ENCODE peak calls at places on chromosomes 2 and 18, in nine cellular contexts. W is lower lobe of right lung; L is WERI-Rb-1; P is CD4-positive, alpha-beta T cell; G is A549; Q is stomach; K is tibial nerve; N is endodermal cell; Y is left ventricle myocardium inferior. F is an unnamed sample.

GRCh38 chr2:222506230-222506934 is 82.0 kb downstream of the SGPP2 start:
- DNase-seq in Q (no peak), Y (no peak), P (no peak), G (no peak), N (no peak), L (no peak), K (no peak), W (no peak), F (no peak)

GRCh38 chr2:218811382-218811781 is 20.2 kb downstream of the PRKAG3 start:
- DNase-seq in K (no peak), Y (no peak), P (no peak), W (peak), G (no peak), N (no peak), L (no peak), Q (no peak), F (peak)

GRCh38 chr2:69798466-69798908 is 31.0 kb upstream of the GMCL1 start:
- DNase-seq in G (no peak), P (no peak), Q (peak), L (no peak), W (no peak), K (peak), N (no peak), Y (peak), F (peak)

GRCh38 chr18:55998071-55998522 is 410.1 kb upstream of the TCF4 start:
- DNase-seq in P (no peak), G (no peak), W (no peak), K (no peak), N (peak), L (peak), Y (no peak), Q (no peak), F (no peak)

GRCh38 chr18:23226930-23227728 is 91.8 kb downstream of the CABLES1 start:
- DNase-seq in P (no peak), W (no peak), G (no peak), L (no peak), Y (peak), K (peak), N (no peak), Q (no peak), F (peak)

GRCh38 chr2:120869036-120869435 is 133.4 kb downstream of the GLI2 start:
- DNase-seq in L (no peak), N (no peak), G (no peak), K (no peak), Y (no peak), Q (no peak), W (peak), P (no peak), F (no peak)

GRCh38 chr2:158795110-158795924 is at the start of gene DAPL1:
- DNase-seq in G (no peak), P (no peak), N (peak), Q (peak), W (no peak), L (peak), Y (no peak), K (no peak), F (no peak)

GRCh38 chr2:240252872-240253511 is 112.5 kb upstream of the OTOS start:
- DNase-seq in G (no peak), L (no peak), K (no peak), N (no peak), W (peak), Q (no peak), Y (no peak), P (no peak), F (peak)

GRCh38 chr2:13884271-13884976 is 748.1 kb upstream of the LRATD1 start:
- DNase-seq in Y (no peak), K (no peak), L (no peak), W (no peak), N (no peak), G (no peak), Q (no peak), P (no peak), F (no peak)

GRCh38 chr2:73935641-73936040 is 9.0 kb downstream of the DGUOK start:
- DNase-seq in G (no peak), Y (no peak), K (no peak), W (no peak), N (no peak), P (no peak), Q (no peak), L (no peak), F (no peak)

GRCh38 chr2:172096661-172097547 is 5.8 kb downstream of the DLX2 start:
- DNase-seq in Q (no peak), N (peak), K (no peak), L (no peak), P (no peak), W (no peak), G (no peak), Y (no peak), F (no peak)

GRCh38 chr18:63850010-63850409 is 37.5 kb upstream of the SERPINB2 start:
- DNase-seq in K (no peak), N (peak), Y (no peak), W (no peak), Q (no peak), L (peak), P (no peak), G (peak), F (no peak)

GRCh38 chr18:79780547-79780946 is 17.2 kb upstream of the KCNG2 start:
- DNase-seq in L (no peak), G (no peak), Q (no peak), N (peak), W (no peak), K (no peak), Y (no peak), P (no peak), F (no peak)

GRCh38 chr18:28147674-28148171 is 29.2 kb downstream of the CDH2 start:
- DNase-seq in Q (no peak), N (no peak), G (no peak), L (no peak), W (no peak), P (no peak), Y (no peak), K (no peak), F (no peak)

GRCh38 chr2:71608034-71608433 is 154.7 kb downstream of the DYSF start:
- DNase-seq in W (no peak), Q (peak), L (peak), P (no peak), N (peak), G (no peak), K (no peak), Y (no peak), F (peak)

GRCh38 chr2:199659207-199659606 is 191.8 kb downstream of the FTCDNL1 start:
- DNase-seq in Q (no peak), P (no peak), L (peak), Y (peak), N (peak), G (no peak), W (peak), K (no peak), F (no peak)

GRCh38 chr2:174763793-174764179 is 486 bp downstream of the CHRNA1 start:
- DNase-seq in G (no peak), N (no peak), Y (no peak), Q (no peak), L (no peak), W (no peak), K (no peak), P (no peak), F (no peak)

GRCh38 chr2:237324446-237325236 is 89.3 kb downstream of the COL6A3 start:
- DNase-seq in Q (no peak), G (no peak), N (no peak), L (no peak), W (no peak), P (no peak), Y (no peak), K (no peak), F (no peak)

GRCh38 chr2:181915096-181915495 is 23.6 kb downstream of the ITPRID2 start:
- DNase-seq in G (no peak), Y (no peak), P (no peak), N (no peak), Q (no peak), W (no peak), L (no peak), K (no peak), F (no peak)

GRCh38 chr2:113324684-113325160 is 46.0 kb upstream of the PAX8 start:
- DNase-seq in W (peak), L (peak), Y (peak), Q (peak), N (peak), P (peak), G (peak), K (peak), F (no peak)

GRCh38 chr18:35345460-35345921 is 1.3 kb upstream of the ZNF24 start:
- DNase-seq in N (no peak), G (no peak), K (no peak), Q (peak), L (no peak), Y (no peak), W (no peak), P (no peak), F (no peak)

GRCh38 chr2:127174977-127175376 is 45.1 kb downstream of the CYP27C1 start:
- DNase-seq in Y (peak), Q (no peak), N (no peak), W (no peak), G (no peak), L (peak), P (no peak), K (no peak), F (no peak)

GRCh38 chr2:110858993-110859770 is 126.8 kb downstream of the ACOXL start:
- DNase-seq in Q (no peak), N (no peak), Y (no peak), P (no peak), G (no peak), K (no peak), W (no peak), L (no peak), F (no peak)

GRCh38 chr18:11960743-11961380 is 20.4 kb upstream of the IMPA2 start:
- DNase-seq in W (no peak), Q (no peak), G (no peak), N (no peak), K (no peak), Y (no peak), P (no peak), L (no peak), F (no peak)

GRCh38 chr2:234674781-234675201 is 177.9 kb upstream of the ARL4C start:
- DNase-seq in G (no peak), W (no peak), Y (no peak), K (no peak), L (no peak), Q (no peak), N (peak), P (no peak), F (no peak)

GRCh38 chr2:96951125-96951654 is 35.2 kb downstream of the FAM178B start:
- DNase-seq in K (peak), Y (peak), P (peak), N (peak), G (peak), Q (peak), L (peak), W (peak), F (peak)

GRCh38 chr2:98503481-98504096 is 58.9 kb downstream of the INPP4A start:
- DNase-seq in K (no peak), W (no peak), P (no peak), Q (no peak), L (no peak), G (no peak), Y (no peak), N (no peak), F (peak)

GRCh38 chr2:223933098-223933800 is 11.9 kb downstream of the WDFY1 start:
- DNase-seq in N (no peak), Q (no peak), G (no peak), L (no peak), Y (no peak), P (no peak), W (no peak), K (no peak), F (no peak)

GRCh38 chr18:58285731-58286130 is 241.7 kb downstream of the NEDD4L start:
- DNase-seq in Q (no peak), G (no peak), L (no peak), W (no peak), Y (no peak), N (no peak), K (no peak), P (no peak), F (no peak)

GRCh38 chr2:209773377-209773776 is 1.7 kb downstream of the UNC80 start:
- DNase-seq in N (peak), K (no peak), Y (no peak), W (no peak), Q (no peak), L (no peak), G (no peak), P (no peak), F (no peak)

GRCh38 chr2:164479460-164479859 is 141.8 kb downstream of the GRB14 start:
- DNase-seq in N (peak), Y (no peak), K (peak), P (no peak), Q (no peak), G (no peak), W (no peak), L (peak), F (no peak)

DNA sequence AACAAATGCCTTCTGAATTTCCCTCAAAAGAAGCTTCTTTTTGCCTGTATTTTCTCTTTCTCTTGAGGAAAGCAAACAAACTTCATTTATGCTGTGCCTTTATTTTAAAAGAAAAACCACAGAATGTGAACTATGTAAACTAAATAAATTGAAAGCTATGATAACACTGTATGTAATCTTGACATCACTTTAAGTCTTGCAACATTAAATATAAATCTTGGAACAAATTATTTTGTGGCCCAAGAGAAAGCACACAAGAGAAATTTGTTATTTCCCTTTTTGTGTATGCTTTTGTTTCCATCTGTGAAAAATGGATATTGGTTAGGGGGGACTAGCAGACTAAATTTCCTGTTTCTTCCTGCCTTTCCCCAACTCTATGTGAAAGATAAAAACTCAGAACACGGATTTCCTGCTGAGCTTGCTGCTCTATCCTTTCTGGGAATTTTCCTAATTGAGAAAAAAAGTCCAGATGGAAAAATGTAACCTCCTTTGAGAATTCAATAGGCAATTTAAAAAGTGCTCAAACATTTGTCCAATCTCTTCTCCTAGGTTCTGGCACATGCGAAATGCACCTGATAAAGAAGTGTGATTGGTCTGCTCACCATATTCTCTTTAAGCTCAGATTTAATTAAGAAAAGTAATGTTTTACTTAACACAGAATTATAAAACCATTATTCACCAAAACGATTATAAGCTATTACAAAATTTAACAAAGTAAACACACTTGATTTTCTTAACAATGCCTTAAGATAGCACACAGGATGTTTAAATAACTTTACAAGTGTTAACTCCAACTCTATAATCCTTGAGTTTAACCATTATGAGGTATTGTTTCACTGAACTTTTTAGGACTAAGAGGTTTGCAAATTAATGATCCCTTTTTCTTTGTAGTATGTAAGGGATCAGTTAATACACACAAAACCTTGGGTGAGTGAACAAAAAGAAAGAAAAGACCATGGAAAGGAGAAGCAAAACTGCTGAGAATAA is 21.1 kb upstream of the TFPI start:
- DNase-seq in Y (no peak), N (no peak), L (no peak), G (no peak), P (no peak), W (no peak), Q (no peak), K (no peak), F (no peak)
- H3K27ac ChIP-seq in Y (peak), N (no peak), L (no peak), G (peak), P (no peak), W (peak), Q (no peak), K (no peak), F (no peak)

GRCh38 chr2:109254174-109254904 is 125.3 kb downstream of the SH3RF3 start:
- DNase-seq in Q (no peak), P (no peak), K (no peak), G (no peak), L (no peak), W (no peak), N (no peak), Y (no peak), F (peak)
- H3K27ac ChIP-seq in Q (no peak), P (no peak), K (no peak), G (no peak), L (no peak), W (no peak), N (no peak), Y (peak), F (no peak)

GRCh38 chr2:10378189-10378588 is 69.9 kb downstream of the ODC1 start:
- DNase-seq in K (no peak), N (no peak), Q (no peak), L (no peak), W (no peak), Y (no peak), P (peak), G (no peak), F (no peak)
- H3K27ac ChIP-seq in K (no peak), N (no peak), Q (no peak), L (no peak), W (no peak), Y (no peak), P (no peak), G (no peak), F (no peak)

DNA sequence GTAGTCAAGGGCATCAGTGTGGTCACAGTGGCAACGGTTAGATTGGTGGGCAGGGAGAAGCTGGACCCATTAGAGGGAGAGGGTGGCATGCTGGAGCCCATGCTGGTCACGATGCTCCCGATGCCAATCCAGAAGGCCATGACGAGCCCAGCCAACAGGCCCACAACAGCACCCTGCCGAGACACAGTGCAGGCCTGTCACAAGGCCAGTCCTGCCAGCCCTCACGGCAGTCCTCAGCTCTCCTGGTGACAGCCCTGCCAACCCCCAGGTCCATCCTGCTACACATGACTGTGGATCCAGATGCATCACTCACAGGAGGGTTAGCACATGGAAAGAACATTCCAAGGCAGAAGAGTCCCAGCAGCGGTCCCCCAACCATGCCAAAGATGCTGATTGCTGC is 10.2 kb upstream of the ATRAID start:
- DNase-seq in L (no peak), W (no peak), N (no peak), Q (no peak), K (no peak), Y (no peak), P (no peak), G (no peak), F (no peak)
- H3K27ac ChIP-seq in L (no peak), W (no peak), N (no peak), Q (no peak), K (no peak), Y (no peak), P (no peak), G (no peak), F (no peak)

GRCh38 chr2:197705143-197705911 is at the start of gene MARS2:
- DNase-seq in K (peak), P (peak), L (peak), N (peak), G (peak), W (peak), Y (peak), Q (peak), F (peak)

GRCh38 chr2:197705912-197706838 is 1.0 kb downstream of the MARS2 start:
- DNase-seq in W (no peak), L (no peak), Q (no peak), Y (peak), P (no peak), K (no peak), G (no peak), N (peak), F (peak)

GRCh38 chr2:197707316-197708213 is 2.4 kb downstream of the MARS2 start:
- DNase-seq in P (no peak), Q (no peak), G (peak), N (peak), L (no peak), K (no peak), Y (no peak), W (no peak), F (no peak)

GRCh38 chr2:197708331-197708730 is 3.2 kb downstream of the MARS2 start:
- DNase-seq in W (no peak), Y (no peak), L (no peak), P (no peak), G (no peak), K (no peak), N (no peak), Q (no peak), F (no peak)

GRCh38 chr2:197706839-197707207 is 1.7 kb downstream of the MARS2 start:
- DNase-seq in G (no peak), Q (no peak), K (no peak), Y (no peak), N (peak), P (no peak), W (no peak), L (no peak), F (no peak)
- H3K27ac ChIP-seq in G (no peak), Q (no peak), K (no peak), Y (no peak), N (no peak), P (no peak), W (no peak), L (no peak), F (no peak)

GRCh38 chr2:205781244-205781643 is 98.9 kb downstream of the NRP2 start:
- DNase-seq in P (no peak), G (no peak), Q (no peak), Y (no peak), L (no peak), N (no peak), W (no peak), K (no peak), F (no peak)
- H3K27ac ChIP-seq in P (no peak), G (no peak), Q (no peak), Y (no peak), L (no peak), N (no peak), W (peak), K (no peak), F (no peak)

F was measured in right atrium auricular region.